ENCODE peak calls at places on chromosomes 11 and 22, in four cellular contexts. K is GM23338, R is neural progenitor cell, F is mesenchymal stem cell. U is an unnamed sample.

GRCh38 chr11:133705873-133706272 is 139.4 kb downstream of the SPATA19 start:
- DNase-seq in F (no peak), R (no peak), K (no peak), U (no peak)

GRCh38 chr11:12469451-12469850 is 92.1 kb downstream of the PARVA start:
- DNase-seq in R (no peak), F (no peak), K (no peak), U (peak; percentile 67)

GRCh38 chr11:37972691-37973090 is 1374.7 kb upstream of the RAG2 start:
- DNase-seq in R (no peak), K (no peak), F (peak; percentile 35), U (peak; percentile 20)

GRCh38 chr22:37742374-37743092 is 45.7 kb downstream of the TRIOBP start:
- DNase-seq in F (peak; percentile 94), R (no peak), K (no peak), U (peak; percentile 90)

GRCh38 chr11:91272089-91272488 is 952.5 kb upstream of the FAT3 start:
- DNase-seq in F (no peak), K (no peak), R (no peak), U (no peak)

GRCh38 chr11:7651140-7651551 is 22.2 kb downstream of the CYB5R2 start:
- DNase-seq in F (no peak), K (no peak), R (no peak), U (no peak)

GRCh38 chr11:33695051-33695566 is 5.5 kb downstream of the C11orf91 start:
- DNase-seq in F (no peak), K (no peak), R (no peak), U (no peak)

GRCh38 chr11:579830-580601 is 3.7 kb downstream of the PHRF1 start:
- DNase-seq in K (no peak), R (no peak), F (no peak), U (peak; percentile 27)

GRCh38 chr11:71182791-71183556 is 69.4 kb downstream of the SHANK2 start:
- DNase-seq in F (no peak), K (no peak), R (no peak), U (no peak)

GRCh38 chr22:34814260-34814659 is 251.7 kb upstream of the ISX start:
- DNase-seq in K (no peak), R (no peak), F (peak; percentile 23), U (peak; percentile 41)

GRCh38 chr22:36379593-36380361 is 8.0 kb downstream of the MYH9 start:
- DNase-seq in F (peak; percentile 58), K (no peak), R (no peak), U (peak; percentile 64)

GRCh38 chr11:26947379-26947844 is 46.5 kb upstream of the FIBIN start:
- DNase-seq in R (no peak), K (no peak), F (peak; percentile 99), U (peak; percentile 100)

GRCh38 chr11:116970485-116971292 is 127.5 kb downstream of the SIK3 start:
- DNase-seq in R (no peak), K (no peak), F (peak; percentile 17), U (no peak)

GRCh38 chr11:77560605-77561004 is 29.1 kb upstream of the AQP11 start:
- DNase-seq in F (peak; percentile 20), R (no peak), K (no peak), U (peak; percentile 59)

GRCh38 chr11:133811850-133812685 is 33.2 kb downstream of the SPATA19 start:
- DNase-seq in R (no peak), F (no peak), K (no peak), U (no peak)

GRCh38 chr11:74647404-74647803 is 55.0 kb downstream of the POLD3 start:
- DNase-seq in K (no peak), R (no peak), F (peak; percentile 12), U (peak; percentile 61)

GRCh38 chr11:110862407-110862806 is 150.2 kb upstream of the ARHGAP20 start:
- DNase-seq in R (no peak), F (no peak), K (no peak), U (no peak)

GRCh38 chr11:133228406-133229330 is 303.6 kb downstream of the OPCML start:
- DNase-seq in F (no peak), R (peak; percentile 84), K (peak; percentile 91), U (no peak)

GRCh38 chr11:73143126-73143838 is 1.2 kb upstream of the FCHSD2 start:
- DNase-seq in K (no peak), F (peak; percentile 67), R (peak; percentile 34), U (peak; percentile 27)

GRCh38 chr11:17601206-17602075 is 54.4 kb downstream of the OTOG start:
- DNase-seq in F (no peak), R (peak; percentile 46), K (peak; percentile 38), U (peak; percentile 1)

DNA sequence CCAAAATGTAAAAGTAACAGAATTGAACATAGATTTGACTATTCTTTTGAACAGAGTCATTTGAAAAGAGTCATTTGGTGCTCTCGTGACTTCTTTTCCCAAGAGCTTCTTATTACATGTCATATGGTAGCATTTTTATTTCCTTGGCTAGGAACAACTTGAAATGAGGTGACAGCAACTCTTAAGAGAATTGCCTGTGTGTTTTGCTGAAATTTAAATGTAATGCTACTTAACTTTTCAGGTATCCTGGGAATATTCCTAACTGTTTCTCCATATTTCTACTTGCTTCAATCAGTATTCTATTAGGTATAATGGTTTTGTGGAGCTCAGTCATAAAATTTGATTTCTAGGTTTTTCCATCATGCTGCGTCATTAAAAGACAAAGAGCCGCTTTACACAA is 700.7 kb downstream of the LUZP2 start:
- DNase-seq in R (no peak), F (no peak), K (no peak), U (no peak)
- H3K4me3 ChIP-seq in R (no peak overlapping the region), F (no peak overlapping the region), K (no peak overlapping the region), U (no peak overlapping the region)

GRCh38 chr22:39147335-39148023 is 5.0 kb downstream of the CBX7 start:
- DNase-seq in R (no peak), K (no peak), F (no peak), U (no peak)
- H3K4me2 ChIP-seq in R (no peak overlapping the region), K (no peak overlapping the region), F (no peak overlapping the region), U (no peak overlapping the region)

GRCh38 chr11:57456960-57457642 is 3.2 kb upstream of the RTN4RL2 start:
- DNase-seq in F (peak; percentile 84), R (peak; percentile 93), K (peak; percentile 95), U (peak; percentile 60)

GRCh38 chr11:57458060-57458409 is 2.3 kb upstream of the RTN4RL2 start:
- DNase-seq in K (peak; percentile 81), F (no peak), R (no peak), U (no peak)

GRCh38 chr11:57459112-57460016 is 964 bp upstream of the RTN4RL2 start:
- DNase-seq in R (peak; percentile 45), F (peak; percentile 24), K (peak; percentile 58), U (no peak)

GRCh38 chr11:57457643-57458023 is 2.7 kb upstream of the RTN4RL2 start:
- DNase-seq in K (no peak), R (no peak), F (no peak), U (no peak)

DNA sequence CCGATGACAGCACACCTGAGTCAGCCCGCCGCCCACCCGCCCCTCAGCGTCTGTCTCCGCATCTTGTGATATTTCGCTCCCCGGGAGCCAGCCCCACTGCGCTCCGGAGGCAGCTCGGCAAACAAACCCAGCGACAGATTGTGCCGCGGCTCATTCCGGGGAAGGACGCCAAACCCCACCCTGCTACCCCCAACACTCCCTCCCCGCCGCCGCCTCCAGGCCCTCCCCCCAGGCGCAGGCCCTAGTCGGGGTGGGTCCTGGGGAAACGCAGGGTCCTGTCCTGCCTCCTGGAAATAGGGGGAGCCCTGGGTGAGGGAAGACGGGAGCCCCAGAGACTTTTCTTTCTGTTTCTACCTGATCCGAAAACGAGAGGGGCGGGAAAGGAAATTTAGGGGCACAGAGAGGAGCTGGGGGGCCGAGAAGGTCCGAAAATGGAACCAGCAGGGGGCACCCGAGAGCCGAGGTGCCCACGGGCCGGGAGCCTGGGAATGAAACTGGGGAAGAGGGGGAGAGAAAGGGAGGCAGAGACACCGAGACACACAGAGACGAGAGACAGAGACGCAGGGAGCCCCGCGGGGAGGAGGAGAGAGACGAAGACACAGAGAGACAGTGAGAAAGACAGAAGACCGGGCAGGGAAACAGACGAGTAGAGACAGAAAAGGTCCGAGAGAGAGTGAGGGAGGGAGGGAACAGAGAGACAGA is 1.8 kb upstream of the RTN4RL2 start:
- DNase-seq in F (peak; percentile 38), K (peak; percentile 79), R (peak; percentile 70), U (no peak)
- H3K4me3 ChIP-seq in F (no peak overlapping the region), K (peak overlapping the region; percentile 93), R (peak overlapping the region; percentile 66), U (peak overlapping the region; percentile 34)

GRCh38 chr11:81010631-81011030 is 1569.8 kb upstream of the TENM4 start:
- DNase-seq in F (no peak), K (no peak), R (no peak), U (no peak)
- H3K4me2 ChIP-seq in F (no peak overlapping the region), K (no peak overlapping the region), R (no peak overlapping the region), U (no peak overlapping the region)

GRCh38 chr11:64726211-64726641 is 3.2 kb upstream of the NRXN2 start:
- DNase-seq in R (peak; percentile 36), F (no peak), K (peak; percentile 41), U (no peak)
- H3K4me3 ChIP-seq in R (no peak overlapping the region), F (no peak overlapping the region), K (peak overlapping the region; percentile 14), U (no peak overlapping the region)

DNA sequence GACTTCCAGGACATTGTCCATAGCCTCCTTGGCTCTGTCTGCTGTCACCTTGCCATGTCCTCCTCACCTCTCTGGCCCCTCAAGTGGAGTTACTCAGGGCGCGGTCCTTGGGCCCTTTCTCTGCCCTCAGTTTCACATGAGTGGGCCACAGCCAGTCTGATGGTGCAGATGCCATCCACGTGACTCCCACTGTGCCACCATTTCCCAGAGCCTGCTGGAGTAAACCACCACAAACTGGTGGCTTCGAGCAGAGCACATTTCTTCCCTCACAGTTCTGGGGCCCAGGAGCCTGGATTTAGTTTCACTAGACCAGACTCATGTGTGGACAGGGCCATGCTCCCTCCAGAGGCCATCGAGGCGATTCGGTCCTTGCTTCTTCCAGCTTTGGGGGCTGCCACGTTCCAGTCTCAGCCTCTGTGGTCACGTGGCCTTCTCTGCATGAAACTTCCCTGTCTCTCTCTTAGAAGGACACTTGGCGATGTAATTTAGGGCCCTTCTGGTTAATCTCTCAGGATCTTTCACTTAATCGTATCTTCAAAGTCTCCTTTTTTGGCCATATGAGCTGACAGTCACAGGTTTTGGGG is 14.6 kb downstream of the SMARCB1 start:
- DNase-seq in K (no peak), R (no peak), F (no peak), U (no peak)
- H3K4me2 ChIP-seq in K (no peak overlapping the region), R (no peak overlapping the region), F (no peak overlapping the region), U (no peak overlapping the region)

U was measured in fibroblast of lung.